ENCODE peak calls at places on chromosomes 3 and 15, in five cellular contexts. G is suprapubic skin, O is ovary, D is K562, M is SK-N-SH. P is an unnamed sample. For H3K36me3, the result is how much of the 10 kb centered on the place peaks cover.

GRCh38 chr3:160577551-160578195 is 12.3 kb upstream of the KPNA4 start:
- DNase-seq in M (no peak), D (no peak), O (no peak), G (no peak), P (no peak)

GRCh38 chr3:171354706-171355582 is 105.3 kb downstream of the TNIK start:
- DNase-seq in M (no peak), G (no peak), O (no peak), D (no peak), P (no peak)

GRCh38 chr3:12707425-12707824 is 43.5 kb upstream of the RAF1 start:
- DNase-seq in M (no peak), O (no peak), D (no peak), G (no peak), P (no peak)

GRCh38 chr3:150114873-150115570 is 144.3 kb upstream of the PFN2 start:
- DNase-seq in O (no peak), M (no peak), G (no peak), D (no peak), P (no peak)

GRCh38 chr15:97517726-97518125 is 442.8 kb upstream of the ARRDC4 start:
- DNase-seq in O (no peak), M (no peak), G (no peak), D (no peak), P (no peak)

GRCh38 chr3:64595253-64595694 is 92.5 kb downstream of the ADAMTS9 start:
- DNase-seq in O (peak), G (no peak), D (no peak), M (no peak), P (peak)

GRCh38 chr3:144429719-144430121 is 458.1 kb downstream of the DIPK2A start:
- DNase-seq in D (no peak), O (no peak), G (no peak), M (no peak), P (no peak)

GRCh38 chr3:39592306-39592705 is 124.8 kb downstream of the MOBP start:
- DNase-seq in D (no peak), M (no peak), O (no peak), G (no peak), P (no peak)

GRCh38 chr15:92451225-92451825 is 57.6 kb downstream of the ST8SIA2 start:
- DNase-seq in M (no peak), D (no peak), O (no peak), G (no peak), P (no peak)

GRCh38 chr15:68301300-68301699 is 23.8 kb downstream of the FEM1B start:
- DNase-seq in M (no peak), D (no peak), O (no peak), G (no peak), P (no peak)

GRCh38 chr3:139340784-139341183 is 3.0 kb upstream of the MRPS22 start:
- DNase-seq in D (peak), G (no peak), O (no peak), M (no peak), P (no peak)

GRCh38 chr3:40043444-40043755 is 234.0 kb downstream of the MYRIP start:
- DNase-seq in M (peak), O (no peak), G (no peak), D (no peak), P (no peak)

GRCh38 chr3:29164825-29165224 is 116.0 kb upstream of the RBMS3 start:
- DNase-seq in O (no peak), D (no peak), M (no peak), G (no peak), P (no peak)

GRCh38 chr3:122745365-122746021 is 48.1 kb downstream of the HSPBAP1 start:
- DNase-seq in G (no peak), M (no peak), O (no peak), D (peak), P (no peak)

GRCh38 chr3:42736081-42736480 is 33.5 kb upstream of the HHATL start:
- DNase-seq in M (no peak), D (no peak), O (no peak), G (no peak), P (no peak)

GRCh38 chr3:2645001-2645400 is 465.2 kb downstream of the IL5RA start:
- DNase-seq in G (no peak), D (no peak), O (no peak), M (no peak), P (no peak)
- TF ChIP-seq EP300 in G (no peak), D (no peak), O (no peak), M (no peak), P (no peak)

GRCh38 chr15:74626752-74627692 is 11.4 kb downstream of the CLK3 start:
- DNase-seq in D (no peak), M (no peak), G (no peak), O (no peak), P (no peak)

GRCh38 chr15:74627766-74628165 is 12.1 kb downstream of the CLK3 start:
- DNase-seq in D (no peak), M (no peak), O (no peak), G (no peak), P (no peak)

GRCh38 chr15:74626336-74626735 is 10.7 kb downstream of the CLK3 start:
- DNase-seq in O (no peak), G (no peak), D (no peak), M (no peak), P (no peak)

GRCh38 chr15:74624020-74624602 is 8.5 kb downstream of the CLK3 start:
- DNase-seq in M (no peak), D (no peak), G (no peak), O (no peak), P (no peak)

DNA sequence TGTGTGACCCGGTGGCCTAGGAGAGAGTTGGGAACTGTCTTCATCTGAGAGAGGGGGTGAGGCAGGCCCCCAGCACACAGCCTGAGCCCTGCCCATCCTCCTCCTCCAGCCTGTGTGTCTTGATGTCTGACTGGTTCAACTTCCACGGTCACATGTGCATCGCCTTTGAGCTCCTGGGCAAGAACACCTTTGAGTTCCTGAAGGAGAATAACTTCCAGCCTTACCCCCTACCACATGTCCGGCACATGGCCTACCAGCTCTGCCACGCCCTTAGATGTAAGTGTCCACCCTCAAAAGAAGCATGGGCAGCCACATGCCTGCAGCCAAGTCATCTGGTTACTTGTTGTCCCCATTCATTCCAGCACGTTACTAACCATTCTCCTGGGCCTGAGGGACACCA is 10.1 kb downstream of the CLK3 start:
- DNase-seq in D (no peak), M (no peak), G (no peak), O (no peak), P (no peak)
- H3K36me3 ChIP-seq in D (half or more), M (half or more), G (half or more), O (under half), P (under half)

GRCh38 chr3:141192345-141192744 is 39.3 kb upstream of the PXYLP1 start:
- DNase-seq in M (peak), D (peak), G (peak), O (peak), P (peak)
- TF ChIP-seq EP300 in M (no peak), D (no peak), G (no peak), O (no peak), P (no peak)

DNA sequence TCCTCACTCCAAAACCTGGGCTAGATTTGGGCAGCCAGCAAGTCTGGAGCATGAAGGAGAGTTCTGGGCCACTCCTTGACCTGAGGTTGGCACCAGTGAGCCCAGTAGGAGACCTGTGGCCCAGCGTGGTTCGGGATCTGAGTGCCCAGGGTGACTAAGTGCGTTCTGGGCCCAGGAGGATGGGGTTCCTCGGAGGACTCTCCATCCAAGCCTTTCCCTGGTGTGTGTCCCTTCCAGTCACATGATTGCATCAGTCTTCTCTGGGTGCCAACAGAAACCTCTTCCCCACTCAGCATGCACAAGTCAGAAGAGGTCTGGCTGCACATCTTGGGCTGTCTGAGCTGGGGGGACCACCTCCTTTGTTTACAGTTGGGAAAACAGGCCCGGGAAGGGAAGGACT is 14.9 kb downstream of the TMEM43 start:
- DNase-seq in D (no peak), G (no peak), O (no peak), M (no peak), P (no peak)
- H3K36me3 ChIP-seq in D (half or more), G (half or more), O (under half), M (half or more), P (under half)

DNA sequence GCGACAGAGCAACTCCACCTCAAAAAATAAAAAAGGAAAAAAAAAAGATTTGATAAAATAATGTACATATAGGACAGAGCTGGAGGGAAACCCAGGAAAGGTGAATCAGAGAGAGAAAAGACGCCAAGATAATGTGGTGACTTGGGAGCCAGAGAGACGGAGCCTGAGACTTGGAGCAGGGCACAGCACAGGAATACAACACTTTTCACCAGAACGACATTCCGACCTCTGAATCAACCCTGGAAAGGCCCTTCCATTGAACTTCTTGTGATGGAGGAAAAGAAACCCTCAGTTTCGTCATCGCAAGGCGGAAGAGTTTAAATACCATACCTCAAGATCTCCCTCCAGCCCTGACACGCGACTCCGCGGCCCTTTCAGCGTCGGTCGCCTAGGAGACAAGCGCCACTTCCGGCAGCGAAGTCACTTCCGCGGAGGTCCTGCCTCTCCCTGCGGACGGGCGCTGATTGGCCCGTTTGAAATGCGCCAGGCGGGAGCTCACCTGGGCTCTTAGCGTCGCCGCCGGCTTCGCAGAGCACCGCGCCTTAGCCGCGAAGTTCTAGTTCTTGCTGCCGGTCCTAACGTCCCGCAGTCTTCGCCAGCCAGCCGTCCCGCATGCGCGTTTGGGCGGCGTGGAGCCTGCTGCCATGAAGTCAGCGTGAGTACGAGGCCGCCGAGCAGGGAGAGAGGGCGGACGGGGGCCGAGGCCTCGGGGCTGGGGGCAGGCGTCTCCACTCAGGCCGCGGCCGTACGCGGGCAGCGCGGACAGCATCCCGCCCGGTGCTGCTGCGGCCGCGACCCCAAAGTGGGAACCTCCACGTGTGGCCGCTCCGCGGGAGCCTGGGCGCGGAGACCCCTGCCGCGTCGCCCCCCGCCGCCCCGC is at the start of gene KIF23:
- DNase-seq in O (peak), M (peak), G (peak), D (peak), P (peak)
- TF ChIP-seq EP300 in O (no peak), M (no peak), G (no peak), D (no peak), P (no peak)

DNA sequence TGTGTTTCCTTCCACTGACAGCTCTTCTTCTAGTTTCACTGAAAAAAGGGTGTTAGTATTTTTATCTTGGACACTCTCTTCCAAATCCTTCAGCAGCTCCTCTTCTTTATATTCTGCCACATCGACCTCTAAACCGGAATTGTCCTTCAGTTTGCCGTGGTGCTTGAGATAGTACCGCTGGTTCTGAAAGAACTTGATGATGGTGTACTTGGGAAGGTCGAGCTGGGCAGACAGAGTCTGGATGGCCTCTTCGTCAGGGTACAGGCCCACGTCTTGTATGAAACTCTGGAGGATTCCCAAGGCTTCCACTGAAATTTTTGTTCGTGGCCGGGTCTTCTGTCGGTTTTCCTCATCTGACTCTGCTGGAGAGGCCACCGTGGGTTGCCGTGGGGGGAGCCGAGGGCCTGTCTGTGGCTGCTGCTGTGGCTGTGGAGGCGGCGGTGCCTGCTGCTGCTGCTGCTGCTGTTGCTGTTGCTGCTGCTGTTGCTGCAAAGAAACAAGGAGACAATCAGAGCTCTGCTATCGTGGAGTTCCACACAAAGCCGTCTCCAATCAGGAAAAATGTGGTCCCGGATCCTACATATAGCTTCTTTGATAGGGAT is 75.8 kb downstream of the SATB1 start:
- DNase-seq in G (no peak), M (no peak), O (no peak), D (no peak), P (no peak)
- H3K36me3 ChIP-seq in G (under half), M (under half), O (under half), D (under half), P (under half)

GRCh38 chr15:59453474-59454215 is 15.7 kb downstream of the FAM81A start:
- DNase-seq in M (no peak), O (no peak), G (no peak), D (no peak), P (no peak)

GRCh38 chr15:59457103-59457502 is 19.1 kb downstream of the FAM81A start:
- DNase-seq in G (no peak), M (no peak), O (no peak), D (no peak), P (no peak)

GRCh38 chr15:59461521-59461920 is 23.5 kb downstream of the FAM81A start:
- DNase-seq in G (no peak), M (no peak), D (no peak), O (no peak), P (no peak)

DNA sequence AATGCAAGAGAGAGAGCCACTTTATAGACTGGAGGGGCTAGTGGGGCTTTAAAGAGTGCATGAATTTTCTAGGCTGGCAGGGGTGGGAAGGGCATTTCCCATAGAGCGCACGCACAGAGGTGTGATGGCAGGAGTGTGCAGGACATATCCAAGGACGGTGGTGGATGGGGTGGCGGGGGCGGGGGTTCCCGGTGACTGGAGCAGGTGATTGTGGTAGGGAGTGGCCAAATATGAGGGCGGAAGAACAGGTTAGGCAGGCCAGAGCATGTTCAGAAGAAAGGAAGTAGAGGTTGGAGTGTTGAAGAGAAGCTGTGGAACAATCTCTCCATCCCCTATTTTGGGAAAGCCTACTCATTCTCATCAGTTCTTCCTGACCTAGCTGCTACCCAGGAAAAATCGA is 18.1 kb downstream of the FAM81A start:
- DNase-seq in G (no peak), M (no peak), D (no peak), O (no peak), P (peak)
- TF ChIP-seq EP300 in G (no peak), M (no peak), D (no peak), O (no peak), P (no peak)

DNA sequence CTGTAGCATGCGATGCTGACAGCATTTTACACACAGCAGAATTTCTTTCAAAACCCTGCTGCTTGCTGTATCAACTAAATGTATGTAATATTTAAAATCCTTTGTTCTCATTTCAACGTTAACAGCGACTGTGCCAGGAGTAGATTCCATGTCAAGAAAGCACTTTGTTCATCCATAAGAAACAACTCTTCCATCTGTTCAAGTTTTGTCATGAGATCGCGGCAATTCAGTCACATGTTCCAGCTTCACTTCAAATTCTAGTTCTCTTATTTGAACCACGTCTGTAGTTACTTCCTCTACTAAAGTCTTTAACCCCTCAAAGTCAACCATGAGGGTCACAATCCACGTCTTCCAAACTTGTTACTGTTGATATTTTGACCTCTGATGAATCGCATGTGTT is 50.6 kb downstream of the SMARCC1 start:
- DNase-seq in M (no peak), G (no peak), D (no peak), O (no peak), P (no peak)
- H3K36me3 ChIP-seq in M (under half), G (half or more), D (half or more), O (under half), P (under half)

P was measured in transverse colon.